ENCODE peak calls at places on chromosomes 7 and 10, in ten cellular contexts. F is hepatocyte; Y is cardiac muscle cell; A is Panc1; T is HCT116; J is left lung; U is ovary; K is left ventricle myocardium inferior; X is IMR-90; R is CD4-positive, alpha-beta T cell. N is an unnamed sample.

GRCh38 chr7:142384508-142384922 is 126.7 kb upstream of the PRSS58 start:
- DNase-seq in F (no peak), Y (no peak), A (no peak), T (no peak), J (no peak), U (no peak), K (no peak), X (peak; percentile 43), R (no peak), N (peak; percentile 35)

GRCh38 chr7:55550010-55550409 is 22.3 kb downstream of the VOPP1 start:
- DNase-seq in F (no peak), Y (no peak), A (no peak), T (peak; percentile 33), J (no peak), U (no peak), K (no peak), X (no peak), R (no peak), N (no peak)

GRCh38 chr7:112052507-112052906 is 153.7 kb downstream of the DOCK4 start:
- DNase-seq in F (no peak), Y (no peak), A (no peak), T (no peak), J (no peak), U (no peak), K (no peak), X (no peak), R (no peak), N (no peak)

GRCh38 chr10:90999512-91000172 is 78.8 kb upstream of the ANKRD1 start:
- DNase-seq in F (no peak), Y (no peak), A (no peak), T (no peak), J (no peak), U (no peak), K (no peak), X (no peak), R (no peak), N (no peak)

GRCh38 chr10:60006046-60006445 is 99.7 kb upstream of the CCDC6 start:
- DNase-seq in F (no peak), Y (no peak), A (no peak), T (no peak), J (no peak), U (no peak), K (no peak), X (no peak), R (no peak), N (no peak)

GRCh38 chr7:46747222-46747621 is 826.1 kb upstream of the IGFBP3 start:
- DNase-seq in F (no peak), Y (no peak), A (no peak), T (peak; percentile 26), J (no peak), U (no peak), K (no peak), X (no peak), R (no peak), N (no peak)

GRCh38 chr7:102125127-102125561 is 161.5 kb upstream of the SH2B2 start:
- DNase-seq in F (peak; percentile 77), Y (peak; percentile 49), A (peak; percentile 45), T (peak; percentile 79), J (peak; percentile 89), U (peak; percentile 63), K (peak; percentile 52), X (peak; percentile 93), R (no peak), N (peak; percentile 49)

GRCh38 chr10:128287921-128288320 is 161.7 kb upstream of the MKI67 start:
- DNase-seq in F (no peak), Y (no peak), A (no peak), T (no peak), J (no peak), U (no peak), K (no peak), X (no peak), R (no peak), N (no peak)

GRCh38 chr10:11373626-11374310 is 237.7 kb downstream of the USP6NL start:
- DNase-seq in F (no peak), Y (no peak), A (no peak), T (no peak), J (no peak), U (no peak), K (no peak), X (no peak), R (no peak), N (no peak)

GRCh38 chr7:106243893-106244292 is 40.9 kb downstream of the NAMPT start:
- DNase-seq in F (no peak), Y (no peak), A (no peak), T (no peak), J (no peak), U (no peak), K (no peak), X (no peak), R (no peak), N (no peak)

GRCh38 chr10:106941297-106942034 is 223.0 kb downstream of the SORCS1 start:
- DNase-seq in F (no peak), Y (no peak), A (no peak), T (no peak), J (no peak), U (peak; percentile 37), K (no peak), X (no peak), R (no peak), N (no peak)

GRCh38 chr10:64416011-64416410 is 894.8 kb downstream of the REEP3 start:
- DNase-seq in F (no peak), Y (no peak), A (no peak), T (no peak), J (no peak), U (no peak), K (no peak), X (no peak), R (no peak), N (no peak)

GRCh38 chr7:12423355-12423994 is 19.8 kb upstream of the VWDE start:
- DNase-seq in F (no peak), Y (no peak), A (no peak), T (no peak), J (no peak), U (no peak), K (no peak), X (peak; percentile 58), R (no peak), N (peak; percentile 67)

GRCh38 chr10:11611248-11612003 is at the start of gene USP6NL:
- DNase-seq in F (peak; percentile 95), Y (peak; percentile 95), A (no peak), T (peak; percentile 41), J (peak; percentile 94), U (peak; percentile 88), K (peak; percentile 91), X (peak; percentile 74), R (peak; percentile 39), N (peak; percentile 89)

GRCh38 chr10:44974082-44974627 is 4.5 kb downstream of the DEPP1 start:
- DNase-seq in F (no peak), Y (no peak), A (no peak), T (no peak), J (no peak), U (peak; percentile 40), K (no peak), X (no peak), R (no peak), N (no peak)

GRCh38 chr10:122244001-122244715 is 26.9 kb upstream of the BTBD16 start:
- DNase-seq in F (no peak), Y (no peak), A (no peak), T (no peak), J (no peak), U (no peak), K (no peak), X (no peak), R (no peak), N (no peak)
- TF ChIP-seq CTCF in F (no peak), Y (no peak), A (no peak), T (no peak), J (no peak), U (no peak), K (no peak), X (no peak), R (no peak), N (no peak)

GRCh38 chr7:17207220-17207619 is 91.2 kb upstream of the AHR start:
- DNase-seq in F (no peak), Y (no peak), A (no peak), T (no peak), J (no peak), U (no peak), K (no peak), X (peak; percentile 26), R (no peak), N (peak; percentile 38)
- H3K27ac ChIP-seq in F (peak overlapping the region; percentile 73), Y (no peak overlapping the region), A (no peak overlapping the region), T (no peak overlapping the region), J (no peak overlapping the region), U (no peak overlapping the region), K (no peak overlapping the region), X (no peak overlapping the region), R (no peak overlapping the region), N (no peak overlapping the region)

GRCh38 chr10:123413353-123413752 is 252.8 kb upstream of the GPR26 start:
- DNase-seq in F (no peak), Y (no peak), A (no peak), T (no peak), J (no peak), U (no peak), K (no peak), X (no peak), R (no peak), N (no peak)
- TF ChIP-seq CTCF in F (no peak), Y (no peak), A (peak; percentile 37), T (peak; percentile 17), J (no peak), U (no peak), K (no peak), X (no peak), R (no peak), N (no peak)

DNA sequence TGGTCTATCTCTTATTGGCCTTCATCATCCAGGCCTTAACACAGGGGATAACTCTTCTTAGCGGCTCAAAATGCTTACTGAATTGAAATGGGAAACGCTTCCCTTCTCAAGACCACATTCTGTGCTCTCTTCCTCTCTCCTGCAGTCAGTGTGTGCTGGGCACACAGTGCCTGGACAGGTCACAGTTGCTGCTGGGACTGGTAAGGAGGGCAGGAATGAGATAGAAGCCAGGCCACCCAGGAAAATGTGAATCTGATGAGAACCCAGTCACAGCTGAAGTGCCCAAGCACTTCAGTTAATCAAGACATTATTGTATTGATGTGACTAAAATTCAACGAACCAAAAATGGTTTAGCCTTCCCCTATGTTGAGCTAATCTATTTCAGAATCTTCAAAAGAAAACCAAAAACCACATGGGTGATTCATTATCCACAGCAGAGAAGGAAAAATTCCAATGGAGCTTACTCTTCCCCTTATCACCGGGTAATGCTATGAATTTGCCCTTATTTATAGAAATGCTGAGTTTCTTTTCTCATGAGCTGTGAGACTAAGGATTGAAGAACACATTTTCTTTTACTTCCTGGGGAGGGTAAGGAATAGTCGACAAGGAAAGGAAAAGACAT is 41.2 kb upstream of the PLPP4 start:
- DNase-seq in F (no peak), Y (no peak), A (no peak), T (no peak), J (no peak), U (no peak), K (no peak), X (peak; percentile 38), R (no peak), N (peak; percentile 62)
- H3K27ac ChIP-seq in F (no peak overlapping the region), Y (no peak overlapping the region), A (no peak overlapping the region), T (no peak overlapping the region), J (no peak overlapping the region), U (no peak overlapping the region), K (no peak overlapping the region), X (no peak overlapping the region), R (no peak overlapping the region), N (no peak overlapping the region)

N was measured in RWPE1.